ENCODE peak calls at places on chromosomes 5 and 9, in four cellular contexts. F is cardiac fibroblast; D is heart right ventricle; W is activated effector memory CD4-positive, alpha-beta T cell treated with anti-CD3 and anti-CD28 coated beads, Interleukin-2, amount 50 U/mL, for 16 hours. O is an unnamed sample.

GRCh38 chr9:121262953-121263352 is 5.0 kb upstream of the GSN start:
- DNase-seq in D (no peak), W (no peak), F (no peak), O (no peak)

GRCh38 chr5:73464016-73464745 is 15.6 kb upstream of the FOXD1 start:
- DNase-seq in D (no peak), F (peak), W (no peak), O (peak)

GRCh38 chr9:95116002-95116819 is 201.3 kb downstream of the FANCC start:
- DNase-seq in F (no peak), D (no peak), W (no peak), O (no peak)

GRCh38 chr9:112570731-112571167 is 84.1 kb downstream of the KIAA1958 start:
- DNase-seq in W (no peak), F (no peak), D (no peak), O (no peak)

GRCh38 chr5:1181451-1182359 is 19.7 kb upstream of the SLC6A19 start:
- DNase-seq in D (no peak), F (no peak), W (no peak), O (no peak)

GRCh38 chr5:120388016-120388781 is 75.9 kb upstream of the PRR16 start:
- DNase-seq in F (peak), W (no peak), D (no peak), O (peak)

GRCh38 chr9:98403715-98404114 is 148.3 kb upstream of the TBC1D2 start:
- DNase-seq in D (no peak), W (no peak), F (no peak), O (no peak)

GRCh38 chr9:38360880-38361836 is 31.3 kb upstream of the ALDH1B1 start:
- DNase-seq in W (peak), D (no peak), F (peak), O (no peak)

GRCh38 chr9:95462419-95463121 is 54.2 kb downstream of the PTCH1 start:
- DNase-seq in F (peak), W (peak), D (peak), O (peak)

GRCh38 chr5:36950586-36951457 is 74.3 kb downstream of the NIPBL start:
- DNase-seq in D (no peak), W (no peak), F (peak), O (peak)

GRCh38 chr9:15485836-15486678 is 24.7 kb downstream of the PSIP1 start:
- DNase-seq in D (no peak), F (peak), W (no peak), O (peak)

GRCh38 chr5:132854301-132854700 is 12.0 kb downstream of the GDF9 start:
- DNase-seq in F (no peak), D (no peak), W (no peak), O (peak)

GRCh38 chr5:77358566-77359205 is 133.4 kb downstream of the WDR41 start:
- DNase-seq in D (no peak), F (peak), W (no peak), O (peak)

GRCh38 chr5:141641634-141642278 is 5.0 kb downstream of the RELL2 start:
- DNase-seq in W (no peak), F (peak), D (no peak), O (peak)

GRCh38 chr9:93575706-93576295 is 583 bp upstream of the PHF2 start:
- DNase-seq in W (peak), D (peak), F (peak), O (peak)

GRCh38 chr5:120160120-120160895 is 303.8 kb upstream of the PRR16 start:
- DNase-seq in F (no peak), D (no peak), W (no peak), O (peak)

GRCh38 chr5:7842531-7842930 is 8.4 kb downstream of the CFAP90 start:
- DNase-seq in F (no peak), D (no peak), W (no peak), O (no peak)

GRCh38 chr5:2611561-2612096 is 139.8 kb downstream of the IRX2 start:
- DNase-seq in D (no peak), W (no peak), F (no peak), O (no peak)

GRCh38 chr9:27664136-27664819 is 91.0 kb upstream of the C9orf72 start:
- DNase-seq in F (no peak), W (no peak), D (no peak), O (no peak)

GRCh38 chr9:84271004-84271886 is 69.3 kb downstream of the SLC28A3 start:
- DNase-seq in W (peak), F (peak), D (peak), O (peak)

GRCh38 chr9:15697459-15697858 is 144.6 kb downstream of the CCDC171 start:
- DNase-seq in D (no peak), F (peak), W (no peak), O (peak)

GRCh38 chr5:163626904-163627434 is 121.5 kb downstream of the MAT2B start:
- DNase-seq in F (no peak), W (no peak), D (no peak), O (no peak)

GRCh38 chr9:90517103-90517502 is 125.5 kb downstream of the DIRAS2 start:
- DNase-seq in D (no peak), F (no peak), W (no peak), O (no peak)

GRCh38 chr9:126327016-126327749 is 554 bp downstream of the MVB12B start:
- DNase-seq in D (no peak), W (peak), F (no peak), O (no peak)

GRCh38 chr5:149550267-149550582 is 1.0 kb downstream of the CSNK1A1 start:
- DNase-seq in W (no peak), F (peak), D (no peak), O (peak)

GRCh38 chr9:21015122-21015815 is 16.2 kb downstream of the HACD4 start:
- DNase-seq in F (peak), W (no peak), D (no peak), O (peak)

GRCh38 chr5:33091571-33092363 is 349.0 kb upstream of the TARS1 start:
- DNase-seq in W (no peak), D (no peak), F (peak), O (peak)

O was measured in fibroblast of pulmonary artery.